ENCODE peak calls at places on chromosomes 6 and 20, in eight cellular contexts. One of them, this sample, is unnamed.

GRCh38 chr6:25112207-25112874 is 166.8 kb upstream of the CARMIL1 start:
- DNase-seq in activated CD4-positive, alpha-beta T cell treated with anti-CD3 and anti-CD28 coated beads, Interleukin-2, amount 50 U/mL, for 48 hours: no peak
- DNase-seq in NCI-H1092 treated with DMSO at 0.1 percent for 48 hours: no peak
- DNase-seq in Ammon's horn: no peak
- DNase-seq in SK-MEL-5: no peak
- DNase-seq in HFFc6: no peak
- DNase-seq in GM03348: no peak
- DNase-seq in activated CD8-positive, alpha-beta memory T cell treated with anti-CD3 and anti-CD28 coated beads for 48 hours: no peak
- DNase-seq in this sample: no peak

GRCh38 chr20:28616354-28616753 is 2641.1 kb upstream of the DEFB115 start:
- DNase-seq in activated CD4-positive, alpha-beta T cell treated with anti-CD3 and anti-CD28 coated beads, Interleukin-2, amount 50 U/mL, for 48 hours: no peak
- DNase-seq in NCI-H1092 treated with DMSO at 0.1 percent for 48 hours: no peak
- DNase-seq in Ammon's horn: no peak
- DNase-seq in SK-MEL-5: no peak
- DNase-seq in HFFc6: no peak
- DNase-seq in GM03348: no peak
- DNase-seq in activated CD8-positive, alpha-beta memory T cell treated with anti-CD3 and anti-CD28 coated beads for 48 hours: no peak
- DNase-seq in this sample: no peak

GRCh38 chr20:44832724-44833123 is 22.4 kb upstream of the RIMS4 start:
- DNase-seq in activated CD4-positive, alpha-beta T cell treated with anti-CD3 and anti-CD28 coated beads, Interleukin-2, amount 50 U/mL, for 48 hours: no peak
- DNase-seq in NCI-H1092 treated with DMSO at 0.1 percent for 48 hours: no peak
- DNase-seq in Ammon's horn: peak; percentile 43
- DNase-seq in SK-MEL-5: peak; percentile 74
- DNase-seq in HFFc6: no peak
- DNase-seq in GM03348: peak; percentile 24
- DNase-seq in activated CD8-positive, alpha-beta memory T cell treated with anti-CD3 and anti-CD28 coated beads for 48 hours: no peak
- DNase-seq in this sample: no peak

GRCh38 chr6:14454467-14454763 is 336.8 kb downstream of the CD83 start:
- DNase-seq in activated CD4-positive, alpha-beta T cell treated with anti-CD3 and anti-CD28 coated beads, Interleukin-2, amount 50 U/mL, for 48 hours: peak; percentile 62
- DNase-seq in NCI-H1092 treated with DMSO at 0.1 percent for 48 hours: no peak
- DNase-seq in Ammon's horn: no peak
- DNase-seq in SK-MEL-5: no peak
- DNase-seq in HFFc6: no peak
- DNase-seq in GM03348: no peak
- DNase-seq in activated CD8-positive, alpha-beta memory T cell treated with anti-CD3 and anti-CD28 coated beads for 48 hours: no peak
- DNase-seq in this sample: no peak

GRCh38 chr20:39631557-39631956 is 669.4 kb downstream of the DHX35 start:
- DNase-seq in activated CD4-positive, alpha-beta T cell treated with anti-CD3 and anti-CD28 coated beads, Interleukin-2, amount 50 U/mL, for 48 hours: no peak
- DNase-seq in NCI-H1092 treated with DMSO at 0.1 percent for 48 hours: no peak
- DNase-seq in Ammon's horn: no peak
- DNase-seq in SK-MEL-5: no peak
- DNase-seq in HFFc6: no peak
- DNase-seq in GM03348: no peak
- DNase-seq in activated CD8-positive, alpha-beta memory T cell treated with anti-CD3 and anti-CD28 coated beads for 48 hours: no peak
- DNase-seq in this sample: no peak

GRCh38 chr6:128057541-128058335 is 156.9 kb upstream of the THEMIS start:
- DNase-seq in activated CD4-positive, alpha-beta T cell treated with anti-CD3 and anti-CD28 coated beads, Interleukin-2, amount 50 U/mL, for 48 hours: no peak
- DNase-seq in NCI-H1092 treated with DMSO at 0.1 percent for 48 hours: no peak
- DNase-seq in Ammon's horn: no peak
- DNase-seq in SK-MEL-5: no peak
- DNase-seq in HFFc6: peak; percentile 69
- DNase-seq in GM03348: peak; percentile 14
- DNase-seq in activated CD8-positive, alpha-beta memory T cell treated with anti-CD3 and anti-CD28 coated beads for 48 hours: no peak
- DNase-seq in this sample: no peak

GRCh38 chr6:40852667-40853383 is 186.2 kb downstream of the UNC5CL start:
- DNase-seq in activated CD4-positive, alpha-beta T cell treated with anti-CD3 and anti-CD28 coated beads, Interleukin-2, amount 50 U/mL, for 48 hours: peak; percentile 16
- DNase-seq in NCI-H1092 treated with DMSO at 0.1 percent for 48 hours: no peak
- DNase-seq in Ammon's horn: no peak
- DNase-seq in SK-MEL-5: peak; percentile 51
- DNase-seq in HFFc6: peak; percentile 33
- DNase-seq in GM03348: peak; percentile 19
- DNase-seq in activated CD8-positive, alpha-beta memory T cell treated with anti-CD3 and anti-CD28 coated beads for 48 hours: no peak
- DNase-seq in this sample: peak; percentile 15

GRCh38 chr6:28490191-28490890 is 25.3 kb downstream of the GPX6 start:
- DNase-seq in activated CD4-positive, alpha-beta T cell treated with anti-CD3 and anti-CD28 coated beads, Interleukin-2, amount 50 U/mL, for 48 hours: peak; percentile 10
- DNase-seq in NCI-H1092 treated with DMSO at 0.1 percent for 48 hours: no peak
- DNase-seq in Ammon's horn: no peak
- DNase-seq in SK-MEL-5: no peak
- DNase-seq in HFFc6: peak; percentile 37
- DNase-seq in GM03348: peak; percentile 32
- DNase-seq in activated CD8-positive, alpha-beta memory T cell treated with anti-CD3 and anti-CD28 coated beads for 48 hours: no peak
- DNase-seq in this sample: no peak

GRCh38 chr20:48788486-48789072 is 39.2 kb downstream of the PREX1 start:
- DNase-seq in activated CD4-positive, alpha-beta T cell treated with anti-CD3 and anti-CD28 coated beads, Interleukin-2, amount 50 U/mL, for 48 hours: no peak
- DNase-seq in NCI-H1092 treated with DMSO at 0.1 percent for 48 hours: no peak
- DNase-seq in Ammon's horn: no peak
- DNase-seq in SK-MEL-5: no peak
- DNase-seq in HFFc6: no peak
- DNase-seq in GM03348: no peak
- DNase-seq in activated CD8-positive, alpha-beta memory T cell treated with anti-CD3 and anti-CD28 coated beads for 48 hours: no peak
- DNase-seq in this sample: peak; percentile 68

GRCh38 chr20:60170116-60170515 is 211.9 kb downstream of the CDH26 start:
- DNase-seq in activated CD4-positive, alpha-beta T cell treated with anti-CD3 and anti-CD28 coated beads, Interleukin-2, amount 50 U/mL, for 48 hours: no peak
- DNase-seq in NCI-H1092 treated with DMSO at 0.1 percent for 48 hours: no peak
- DNase-seq in Ammon's horn: no peak
- DNase-seq in SK-MEL-5: no peak
- DNase-seq in HFFc6: no peak
- DNase-seq in GM03348: no peak
- DNase-seq in activated CD8-positive, alpha-beta memory T cell treated with anti-CD3 and anti-CD28 coated beads for 48 hours: no peak
- DNase-seq in this sample: no peak

GRCh38 chr6:14516947-14517346 is 399.4 kb downstream of the CD83 start:
- DNase-seq in activated CD4-positive, alpha-beta T cell treated with anti-CD3 and anti-CD28 coated beads, Interleukin-2, amount 50 U/mL, for 48 hours: no peak
- DNase-seq in NCI-H1092 treated with DMSO at 0.1 percent for 48 hours: no peak
- DNase-seq in Ammon's horn: no peak
- DNase-seq in SK-MEL-5: no peak
- DNase-seq in HFFc6: no peak
- DNase-seq in GM03348: peak; percentile 46
- DNase-seq in activated CD8-positive, alpha-beta memory T cell treated with anti-CD3 and anti-CD28 coated beads for 48 hours: no peak
- DNase-seq in this sample: no peak

This sample was measured in germinal center.